ENCODE peak calls at places on chromosome 14, in seven cellular contexts. N is astrocyte of the spinal cord, Q is choroid plexus epithelial cell, D is thoracic aorta, X is tibial nerve, W is adrenal gland, J is cardiac muscle cell. E is an unnamed sample.
A peak's percentile ranks its signal among the peaks of the same experiment; 100 is the strongest.

GRCh38 chr14:55131782-55132181 is 2.7 kb downstream of the LGALS3 start:
- DNase-seq in D (no peak), J (peak; percentile 16), W (no peak), N (no peak), X (no peak), Q (peak; percentile 25), E (no peak)

GRCh38 chr14:66345986-66346385 is 140.2 kb upstream of the CCDC196 start:
- DNase-seq in X (no peak), N (no peak), W (no peak), Q (no peak), J (no peak), D (no peak), E (no peak)

GRCh38 chr14:46058964-46059580 is 592.5 kb downstream of the RPL10L start:
- DNase-seq in N (no peak), D (no peak), W (no peak), J (no peak), X (no peak), Q (no peak), E (no peak)

GRCh38 chr14:37623552-37623951 is 28.1 kb downstream of the TTC6 start:
- DNase-seq in D (no peak), J (peak; percentile 55), X (no peak), W (no peak), N (peak; percentile 87), Q (peak; percentile 71), E (peak; percentile 22)

GRCh38 chr14:24425704-24426103 is 3.8 kb downstream of the CBLN3 start:
- DNase-seq in Q (peak; percentile 93), X (peak; percentile 63), D (no peak), J (peak; percentile 91), W (peak; percentile 33), N (peak; percentile 74), E (no peak)

GRCh38 chr14:75147423-75148071 is 20.7 kb upstream of the NEK9 start:
- DNase-seq in J (peak; percentile 99), W (peak; percentile 86), X (peak; percentile 86), Q (peak; percentile 99), D (no peak), N (peak; percentile 89), E (no peak)

GRCh38 chr14:54727929-54728328 is 161.0 kb downstream of the SAMD4A start:
- DNase-seq in D (no peak), Q (no peak), W (no peak), J (no peak), X (no peak), N (no peak), E (no peak)

GRCh38 chr14:70741482-70741881 is 67.8 kb downstream of the MAP3K9 start:
- DNase-seq in D (no peak), J (no peak), N (no peak), W (no peak), Q (no peak), X (no peak), E (no peak)

GRCh38 chr14:50249118-50249775 is 17.9 kb upstream of the SOS2 start:
- DNase-seq in D (no peak), J (peak; percentile 27), X (no peak), Q (no peak), W (no peak), N (no peak), E (no peak)

GRCh38 chr14:78967111-78967809 is 797.1 kb downstream of the NRXN3 start:
- DNase-seq in J (peak; percentile 30), D (no peak), N (peak; percentile 46), Q (peak; percentile 54), W (no peak), X (no peak), E (peak; percentile 21)

GRCh38 chr14:22375321-22375930 is 213.6 kb downstream of the DAD1 start:
- DNase-seq in X (peak; percentile 32), N (peak; percentile 64), D (no peak), J (peak; percentile 74), W (peak; percentile 38), Q (peak; percentile 86), E (no peak)

GRCh38 chr14:67513631-67514108 is 19.4 kb upstream of the PLEKHH1 start:
- DNase-seq in N (no peak), Q (no peak), J (no peak), X (peak; percentile 6), D (no peak), W (no peak), E (no peak)

GRCh38 chr14:102171173-102172020 is 31.7 kb downstream of the WDR20 start:
- DNase-seq in W (no peak), D (no peak), J (no peak), N (no peak), X (no peak), Q (no peak), E (no peak)

DNA sequence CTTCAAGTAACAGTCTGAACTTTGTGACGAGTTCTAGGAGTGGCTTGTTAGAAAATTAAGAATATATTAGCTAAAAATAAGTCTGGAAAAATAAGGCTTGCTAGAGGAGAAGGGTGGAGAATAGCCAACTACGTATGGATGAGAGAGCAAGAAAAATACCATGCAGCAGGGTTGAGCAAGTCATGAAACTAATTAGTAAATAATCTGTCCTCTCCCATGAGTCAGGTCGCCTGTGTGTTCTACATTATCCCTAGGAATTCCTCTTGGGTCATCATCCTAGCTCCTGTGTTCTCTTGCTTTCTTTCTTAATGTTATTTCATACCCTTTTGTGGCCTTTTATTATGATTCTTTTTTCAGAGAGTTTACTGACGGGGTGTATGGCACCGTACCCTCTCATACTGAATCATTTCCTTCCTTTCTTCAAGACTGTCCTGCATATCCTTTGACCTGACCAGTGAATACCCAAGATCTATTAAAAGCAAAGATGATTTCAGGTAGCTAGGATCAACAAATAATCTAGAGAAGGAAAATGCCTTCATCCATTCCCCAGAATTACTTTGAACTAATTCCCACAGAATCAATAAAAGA is 177.2 kb upstream of the NPAS3 start:
- DNase-seq in N (peak; percentile 45), J (peak; percentile 6), X (no peak), W (no peak), Q (peak; percentile 58), D (no peak), E (no peak)
- H3K4me3 ChIP-seq in N (no peak overlapping the region), J (no peak overlapping the region), X (no peak overlapping the region), W (no peak overlapping the region), Q (no peak overlapping the region), D (peak overlapping the region; percentile 5), E (no peak overlapping the region)

GRCh38 chr14:93185333-93185688 is 194 bp downstream of the LYSET start:
- DNase-seq in W (no peak), Q (peak; percentile 28), J (no peak), D (no peak), X (no peak), N (peak; percentile 42), E (no peak)
- H3K4me3 ChIP-seq in W (peak overlapping the region; percentile 74), Q (peak overlapping the region; percentile 99), J (peak overlapping the region; percentile 51), D (peak overlapping the region; percentile 99), X (peak overlapping the region; percentile 92), N (peak overlapping the region; percentile 84), E (peak overlapping the region; percentile 99)

GRCh38 chr14:20627337-20628032 is 14.0 kb downstream of the OR6S1 start:
- DNase-seq in N (no peak), D (no peak), X (no peak), J (peak; percentile 58), W (no peak), Q (no peak), E (no peak)

GRCh38 chr14:20622816-20623291 is 18.6 kb downstream of the OR6S1 start:
- DNase-seq in J (no peak), D (no peak), X (no peak), W (no peak), N (no peak), Q (no peak), E (no peak)

GRCh38 chr14:20623798-20624197 is 17.7 kb downstream of the OR6S1 start:
- DNase-seq in X (no peak), W (no peak), J (no peak), N (no peak), D (no peak), Q (no peak), E (no peak)

GRCh38 chr14:20626274-20626673 is 15.2 kb downstream of the OR6S1 start:
- DNase-seq in J (no peak), N (no peak), W (no peak), Q (no peak), D (no peak), X (no peak), E (no peak)

DNA sequence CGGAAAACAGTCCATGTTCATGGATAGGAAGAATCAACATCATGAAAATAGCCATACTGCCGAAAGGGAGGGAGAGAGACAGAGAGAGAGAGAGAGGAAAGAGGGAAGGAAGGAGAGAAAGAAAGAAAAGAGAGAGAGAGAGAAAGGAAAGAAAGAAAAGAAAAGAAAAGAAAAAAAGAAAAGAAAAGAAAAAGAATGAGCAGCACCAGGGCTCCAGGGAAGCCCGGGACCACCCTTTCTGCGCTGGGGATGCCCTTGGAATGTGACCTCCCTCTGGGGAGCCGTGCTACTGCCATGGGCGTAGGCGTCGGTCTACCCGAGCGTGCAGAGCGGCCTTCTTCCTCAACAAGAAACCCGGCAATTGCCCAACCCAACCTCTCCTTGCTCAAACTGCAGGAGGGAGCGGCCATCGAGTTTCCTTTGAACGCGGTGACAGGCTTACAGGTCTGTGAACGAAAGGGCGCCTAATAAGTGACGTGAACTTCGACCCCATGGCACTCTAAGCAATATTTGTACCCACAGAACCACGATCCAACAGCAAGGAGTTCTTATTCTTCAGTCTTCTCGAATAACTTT is 16.9 kb downstream of the OR6S1 start:
- DNase-seq in N (peak; percentile 52), X (peak; percentile 45), W (peak; percentile 47), D (no peak), J (peak; percentile 82), Q (peak; percentile 74), E (no peak)
- H3K4me3 ChIP-seq in N (peak overlapping the region; percentile 55), X (peak overlapping the region; percentile 28), W (no peak overlapping the region), D (peak overlapping the region; percentile 67), J (peak overlapping the region; percentile 31), Q (peak overlapping the region; percentile 53), E (peak overlapping the region; percentile 23)

GRCh38 chr14:90332271-90332584 is 487 bp upstream of the NRDE2 start:
- DNase-seq in W (no peak), N (no peak), X (no peak), Q (no peak), D (no peak), J (no peak), E (no peak)
- H3K4me3 ChIP-seq in W (no peak overlapping the region), N (peak overlapping the region; percentile 58), X (peak overlapping the region; percentile 71), Q (peak overlapping the region; percentile 55), D (peak overlapping the region; percentile 86), J (peak overlapping the region; percentile 28), E (peak overlapping the region; percentile 56)

DNA sequence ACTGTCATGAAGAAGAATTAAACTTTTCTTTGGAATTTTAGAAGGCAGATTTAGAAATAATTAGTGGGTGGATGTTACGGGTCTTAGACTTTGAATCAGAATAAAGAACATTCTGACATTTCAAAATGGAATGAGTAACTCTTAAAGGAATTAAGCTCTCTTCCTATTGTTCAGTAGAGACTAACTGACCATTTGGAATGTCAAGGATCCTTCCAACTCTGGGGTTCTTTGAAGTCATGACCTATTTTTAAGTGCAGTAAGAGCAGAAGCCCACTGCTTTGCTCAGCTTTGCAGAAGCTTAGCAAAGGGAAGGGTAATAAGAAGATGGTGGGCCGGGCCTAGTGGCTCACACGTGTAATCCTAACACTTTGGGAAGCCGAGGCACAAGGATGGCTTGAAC is 4.0 kb downstream of the CHURC1 start:
- DNase-seq in W (no peak), D (no peak), Q (no peak), N (no peak), J (no peak), X (no peak), E (no peak)
- H3K4me3 ChIP-seq in W (no peak overlapping the region), D (no peak overlapping the region), Q (no peak overlapping the region), N (no peak overlapping the region), J (no peak overlapping the region), X (no peak overlapping the region), E (no peak overlapping the region)